ENCODE peak calls at places on chromosomes 4 and X, in four cellular contexts. O is hepatocyte, K is PC-3, T is HCT116. J is an unnamed sample.
A peak's percentile ranks its signal among the peaks of the same experiment; 100 is the strongest.

GRCh38 chr4:185082549-185082948 is 60.5 kb upstream of the SLC25A4 start:
- DNase-seq in K (peak; percentile 36), T (no peak), O (no peak), J (no peak)

GRCh38 chr4:101337688-101338087 is 9.6 kb downstream of the PPP3CA start:
- DNase-seq in O (no peak), T (no peak), K (peak; percentile 48), J (no peak)

GRCh38 chrX:140764401-140764919 is 54.9 kb downstream of the LINC00632 start:
- DNase-seq in O (peak; percentile 69), T (no peak), K (peak; percentile 58), J (peak; percentile 45)

GRCh38 chr4:26238782-26239647 is 81.8 kb upstream of the RBPJ start:
- DNase-seq in O (peak; percentile 37), K (peak; percentile 70), T (no peak), J (peak; percentile 59)

GRCh38 chrX:70041993-70042392 is 7.7 kb downstream of the AWAT2 start:
- DNase-seq in T (no peak), O (no peak), K (no peak), J (no peak)

GRCh38 chrX:104922206-104922621 is 298.3 kb downstream of the TEX13A start:
- DNase-seq in T (peak; percentile 36), K (peak; percentile 87), O (peak; percentile 72), J (peak; percentile 39)

GRCh38 chr4:54913751-54914526 is 211.5 kb downstream of the KDR start:
- DNase-seq in T (no peak), O (peak; percentile 57), K (peak; percentile 68), J (no peak)

GRCh38 chrX:144681501-144681900 is 565.8 kb upstream of the SPANXN1 start:
- DNase-seq in O (no peak), T (no peak), K (peak; percentile 73), J (no peak)

GRCh38 chrX:13899607-13900006 is 82.7 kb upstream of the GPM6B start:
- DNase-seq in T (no peak), K (peak; percentile 97), O (peak; percentile 39), J (peak; percentile 86)

GRCh38 chr4:25842229-25842840 is 20.5 kb downstream of the SEL1L3 start:
- DNase-seq in T (no peak), O (no peak), K (no peak), J (no peak)

GRCh38 chr4:124940387-124940786 is 227.9 kb upstream of the ANKRD50 start:
- DNase-seq in T (peak; percentile 62), K (peak; percentile 88), O (no peak), J (peak; percentile 99)

GRCh38 chr4:86441175-86441960 is 81.5 kb upstream of the MAPK10 start:
- DNase-seq in K (peak; percentile 76), O (no peak), T (no peak), J (peak; percentile 49)

GRCh38 chr4:184251680-184252000 is 34.0 kb upstream of the ENPP6 start:
- DNase-seq in O (no peak), K (no peak), T (no peak), J (no peak)

GRCh38 chrX:15310117-15310516 is 5.3 kb downstream of the ASB11 start:
- DNase-seq in T (no peak), O (peak; percentile 54), K (peak; percentile 74), J (peak; percentile 14)

GRCh38 chr4:54230479-54231418 is 1.7 kb downstream of the PDGFRA start:
- DNase-seq in T (no peak), O (peak; percentile 23), K (no peak), J (peak; percentile 62)

GRCh38 chr4:109040441-109040840 is 262.0 kb downstream of the COL25A1 start:
- DNase-seq in T (no peak), O (no peak), K (peak; percentile 4), J (peak; percentile 4)

GRCh38 chr4:126761947-126762650 is 870.7 kb upstream of the INTU start:
- DNase-seq in K (no peak), T (no peak), O (no peak), J (no peak)

GRCh38 chr4:154928640-154929257 is 147.7 kb downstream of the RBM46 start:
- DNase-seq in O (peak; percentile 53), K (peak; percentile 58), T (peak; percentile 43), J (peak; percentile 13)

GRCh38 chr4:159273126-159273438 is 170.2 kb downstream of the RAPGEF2 start:
- DNase-seq in T (no peak), K (no peak), O (no peak), J (no peak)

GRCh38 chrX:17595456-17596035 is 141.7 kb upstream of the SCML1 start:
- DNase-seq in T (no peak), K (peak; percentile 85), O (no peak), J (peak; percentile 88)

GRCh38 chrX:74511704-74512103 is 90.4 kb downstream of the SLC16A2 start:
- DNase-seq in T (no peak), K (no peak), O (no peak), J (no peak)

GRCh38 chr4:110516106-110516922 is 40.4 kb downstream of the ENPEP start:
- DNase-seq in K (peak; percentile 78), T (peak; percentile 72), O (peak; percentile 85), J (peak; percentile 20)

GRCh38 chrX:150873616-150874015 is 24.9 kb downstream of the CD99L2 start:
- DNase-seq in O (no peak), K (peak; percentile 63), T (peak; percentile 6), J (peak; percentile 39)

GRCh38 chr4:86300516-86300915 is 59.3 kb downstream of the MAPK10 start:
- DNase-seq in T (no peak), O (no peak), K (no peak), J (peak; percentile 78)

GRCh38 chr4:94298725-94299252 is 43.8 kb downstream of the HPGDS start:
- DNase-seq in O (peak; percentile 46), K (no peak), T (no peak), J (no peak)

GRCh38 chr4:70676554-70677090 is 10.3 kb upstream of the JCHAIN start:
- DNase-seq in O (no peak), T (no peak), K (no peak), J (no peak)

GRCh38 chr4:105426187-105426897 is 47.5 kb downstream of the PPA2 start:
- DNase-seq in K (no peak), O (no peak), T (no peak), J (no peak)

GRCh38 chr4:144556636-144557035 is 89.3 kb upstream of the HHIP start:
- DNase-seq in T (no peak), K (no peak), O (no peak), J (no peak)

GRCh38 chrX:133637765-133638164 is 222.5 kb upstream of the GPC4 start:
- DNase-seq in O (no peak), T (no peak), K (peak; percentile 46), J (no peak)

GRCh38 chr4:108097990-108098553 is 70.7 kb downstream of the LEF1 start:
- DNase-seq in O (no peak), T (no peak), K (no peak), J (no peak)

GRCh38 chr4:8540072-8540471 is 40.1 kb upstream of the GPR78 start:
- DNase-seq in K (no peak), O (no peak), T (no peak), J (no peak)

GRCh38 chrX:140337263-140337662 is 167.6 kb downstream of the SOX3 start:
- DNase-seq in T (no peak), K (no peak), O (no peak), J (no peak)

GRCh38 chr4:123786159-123786915 is 389.7 kb downstream of the SPRY1 start:
- DNase-seq in K (no peak), O (no peak), T (no peak), J (no peak)
- H3K4me2 ChIP-seq in K (no peak overlapping the region), O (no peak overlapping the region), T (no peak overlapping the region), J (peak overlapping the region; percentile 18)

DNA sequence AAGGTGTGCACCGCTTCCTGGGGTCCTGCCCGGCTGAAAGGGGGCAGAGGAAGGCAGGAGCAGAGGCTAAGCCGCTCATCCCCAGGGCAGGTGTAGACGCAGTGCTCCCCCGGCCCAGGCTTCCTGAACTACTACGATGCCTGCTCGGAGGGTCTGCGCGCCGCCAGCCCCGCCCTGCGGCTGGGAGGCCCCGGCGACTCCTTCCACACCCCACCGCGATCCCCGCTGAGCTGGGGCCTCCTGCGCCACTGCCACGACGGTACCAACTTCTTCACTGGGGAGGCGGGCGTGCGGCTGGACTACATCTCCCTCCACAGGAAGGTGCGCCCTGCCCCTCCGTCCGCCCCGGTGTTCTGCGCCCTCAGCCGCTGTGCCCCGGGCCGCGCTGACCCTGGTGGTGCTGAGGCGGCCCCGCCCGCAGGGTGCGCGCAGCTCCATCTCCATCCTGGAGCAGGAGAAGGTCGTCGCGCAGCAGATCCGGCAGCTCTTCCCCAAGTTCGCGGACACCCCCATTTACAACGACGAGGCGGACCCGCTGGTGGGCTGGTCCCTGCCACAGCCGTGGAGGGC is 8.4 kb upstream of the SLC26A1 start:
- DNase-seq in O (no peak), K (no peak), T (no peak), J (no peak)
- H3K4me3 ChIP-seq in O (no peak overlapping the region), K (no peak overlapping the region), T (no peak overlapping the region), J (no peak overlapping the region)

GRCh38 chr4:946517-947471 is 14.5 kb downstream of the TMEM175 start:
- DNase-seq in O (no peak), T (no peak), K (no peak), J (no peak)
- H4K20me1 ChIP-seq in O (no peaks in the 10 kb centered on the region), T (no peaks in the 10 kb centered on the region), K (no peaks in the 10 kb centered on the region), J (peaks cover 46% of the 10 kb centered on the region)

GRCh38 chr4:89289312-89289711 is 18.3 kb downstream of the GPRIN3 start:
- DNase-seq in O (no peak), K (no peak), T (no peak), J (no peak)

GRCh38 chr4:89290727-89291126 is 16.9 kb downstream of the GPRIN3 start:
- DNase-seq in O (no peak), K (no peak), T (no peak), J (no peak)

GRCh38 chr4:89285735-89286134 is 21.9 kb downstream of the GPRIN3 start:
- DNase-seq in K (no peak), O (no peak), T (no peak), J (no peak)

GRCh38 chr4:89287945-89288344 is 19.7 kb downstream of the GPRIN3 start:
- DNase-seq in O (no peak), K (no peak), T (no peak), J (no peak)

GRCh38 chr4:89288430-89288829 is 19.2 kb downstream of the GPRIN3 start:
- DNase-seq in O (no peak), T (no peak), K (no peak), J (no peak)
- H3K4me2 ChIP-seq in O (no peak overlapping the region), T (no peak overlapping the region), K (no peak overlapping the region), J (no peak overlapping the region)

GRCh38 chr4:139314047-139314800 is 11.9 kb upstream of the NDUFC1 start:
- DNase-seq in O (no peak), T (no peak), K (no peak), J (no peak)
- H3K4me3 ChIP-seq in O (no peak overlapping the region), T (no peak overlapping the region), K (no peak overlapping the region), J (no peak overlapping the region)

DNA sequence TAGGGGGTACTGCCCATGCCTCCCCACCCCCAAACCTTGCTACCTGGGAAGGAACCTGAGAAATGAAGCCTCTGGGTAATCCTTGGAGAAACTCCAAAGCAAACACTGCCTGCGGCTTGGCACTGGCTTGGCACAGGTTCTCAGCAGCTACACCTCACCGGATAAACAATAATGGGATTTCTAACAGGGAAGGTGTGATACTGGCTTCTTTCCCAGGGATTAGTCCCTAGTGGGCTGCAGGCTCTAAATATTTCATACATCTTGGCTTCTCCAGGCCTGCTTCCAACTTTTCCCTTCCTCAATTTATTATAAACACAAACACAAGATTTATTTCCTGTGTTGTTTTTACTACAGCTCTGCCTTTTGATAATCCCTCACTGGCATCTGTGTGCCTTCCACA is 12.5 kb downstream of the SEC24D start:
- DNase-seq in K (peak; percentile 63), O (no peak), T (peak; percentile 28), J (no peak)
- H4K20me1 ChIP-seq in K (no peaks in the 10 kb centered on the region), O (peaks cover 70% of the 10 kb centered on the region), T (no peaks in the 10 kb centered on the region), J (peaks cover 95% of the 10 kb centered on the region)

DNA sequence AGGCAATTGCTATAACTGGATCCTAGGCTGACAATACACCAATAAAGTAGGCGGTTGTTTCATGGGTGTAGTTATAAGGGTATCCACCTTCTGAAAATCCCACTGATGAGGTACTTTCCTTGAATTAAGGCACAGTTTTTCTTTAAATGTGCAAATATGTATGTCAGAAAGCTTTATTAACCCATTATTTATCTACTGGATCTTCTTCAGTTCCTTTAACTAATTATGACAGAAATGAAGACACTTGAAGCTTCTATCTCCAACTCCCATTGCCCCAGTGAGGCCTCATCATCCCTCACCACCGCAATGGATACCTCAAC is 159.6 kb upstream of the KLF3 start:
- DNase-seq in O (no peak), T (no peak), K (no peak), J (no peak)
- H3K4me2 ChIP-seq in O (no peak overlapping the region), T (no peak overlapping the region), K (no peak overlapping the region), J (no peak overlapping the region)